ENCODE peak calls at places on chromosomes 2 and 18, in nine cellular contexts. S is upper lobe of right lung; B is AML-193; H is AG04449; P is left cardiac atrium; Z is stimulated activated effector memory CD8-positive, alpha-beta T cell treated with anti-CD3 and anti-CD28 coated beads, Interleukin-12 subunit alpha, Interleukin-12 subunit beta, amount 100 ng/mL, for 72 hours; D is WTC11; E is putamen; W is NB4. Y is an unnamed sample.

GRCh38 chr2:96665083-96665569 is 22.6 kb downstream of the FER1L5 start:
- DNase-seq in S (no peak), B (peak), H (peak), P (peak), Z (no peak), D (no peak), E (peak), W (peak), Y (peak)

GRCh38 chr18:48841381-48842258 is 109.1 kb downstream of the SMAD7 start:
- DNase-seq in S (peak), B (peak), H (no peak), P (peak), Z (no peak), D (no peak), E (no peak), W (peak), Y (no peak)

GRCh38 chr2:20050104-20050711 is 1.2 kb downstream of the LAPTM4A start:
- DNase-seq in S (no peak), B (peak), H (no peak), P (no peak), Z (no peak), D (no peak), E (peak), W (peak), Y (peak)

GRCh38 chr2:85754313-85755095 is 713 bp downstream of the ATOH8 start:
- DNase-seq in S (peak), B (no peak), H (no peak), P (no peak), Z (no peak), D (peak), E (no peak), W (peak), Y (peak)

GRCh38 chr2:158407031-158407430 is 49.5 kb downstream of the CCDC148 start:
- DNase-seq in S (no peak), B (no peak), H (no peak), P (no peak), Z (no peak), D (no peak), E (no peak), W (no peak), Y (no peak)

GRCh38 chr2:223538920-223539440 is 63.2 kb downstream of the SCG2 start:
- DNase-seq in S (no peak), B (no peak), H (no peak), P (no peak), Z (no peak), D (no peak), E (peak), W (no peak), Y (no peak)

GRCh38 chr2:49770919-49771318 is 616.6 kb upstream of the FSHR start:
- DNase-seq in S (no peak), B (peak), H (no peak), P (peak), Z (no peak), D (peak), E (peak), W (peak), Y (peak)

GRCh38 chr2:45962522-45962921 is 311.0 kb downstream of the PRKCE start:
- DNase-seq in S (peak), B (no peak), H (peak), P (peak), Z (no peak), D (no peak), E (peak), W (no peak), Y (no peak)

GRCh38 chr2:121530210-121530562 is 494 bp upstream of the RNU4ATAC start:
- DNase-seq in S (peak), B (peak), H (no peak), P (peak), Z (peak), D (peak), E (no peak), W (peak), Y (no peak)

GRCh38 chr2:105764059-105764458 is 19.3 kb downstream of the NCK2 start:
- DNase-seq in S (no peak), B (no peak), H (no peak), P (no peak), Z (no peak), D (no peak), E (no peak), W (no peak), Y (no peak)

GRCh38 chr2:156110890-156111289 is 221.6 kb downstream of the NR4A2 start:
- DNase-seq in S (no peak), B (peak), H (no peak), P (no peak), Z (no peak), D (peak), E (no peak), W (peak), Y (peak)

GRCh38 chr2:240223631-240224030 is 83.2 kb upstream of the OTOS start:
- DNase-seq in S (no peak), B (no peak), H (no peak), P (no peak), Z (no peak), D (no peak), E (no peak), W (no peak), Y (no peak)

GRCh38 chr2:15636972-15637785 is 45.5 kb downstream of the DDX1 start:
- DNase-seq in S (no peak), B (peak), H (peak), P (peak), Z (peak), D (peak), E (peak), W (peak), Y (peak)

GRCh38 chr2:47015206-47015605 is 99.6 kb upstream of the MCFD2 start:
- DNase-seq in S (no peak), B (peak), H (no peak), P (no peak), Z (no peak), D (no peak), E (no peak), W (peak), Y (peak)

Y was measured in KBM-7.